ENCODE peak calls at places on chromosomes 4 and X, in six cellular contexts. X, U, P, A, N and K are unnamed samples.

GRCh38 chrX:132435222-132435621 is 53.6 kb downstream of the MBNL3 start:
- DNase-seq in X (no peak), U (no peak), P (no peak), A (no peak), N (no peak), K (no peak)

GRCh38 chr4:25484243-25484721 is 107.2 kb downstream of the ANAPC4 start:
- DNase-seq in X (no peak), U (no peak), P (no peak), A (no peak), N (no peak), K (peak)

GRCh38 chr4:44791842-44792241 is 65.5 kb upstream of the GNPDA2 start:
- DNase-seq in X (no peak), U (no peak), P (no peak), A (no peak), N (no peak), K (no peak)

GRCh38 chrX:20515841-20516461 is 249.2 kb upstream of the RPS6KA3 start:
- DNase-seq in X (no peak), U (peak), P (no peak), A (no peak), N (peak), K (peak)

GRCh38 chr4:16192631-16193483 is 33.4 kb downstream of the TAPT1 start:
- DNase-seq in X (no peak), U (no peak), P (no peak), A (no peak), N (no peak), K (no peak)

GRCh38 chr4:42331914-42332368 is 65.3 kb upstream of the SHISA3 start:
- DNase-seq in X (peak), U (peak), P (no peak), A (no peak), N (peak), K (peak)

GRCh38 chr4:85151786-85152185 is 185.3 kb upstream of the WDFY3 start:
- DNase-seq in X (no peak), U (no peak), P (no peak), A (no peak), N (no peak), K (no peak)

GRCh38 chr4:87465739-87466366 is 43.5 kb downstream of the NUDT9 start:
- DNase-seq in X (no peak), U (peak), P (no peak), A (no peak), N (peak), K (peak)

GRCh38 chr4:8191136-8191747 is 7.8 kb upstream of the SH3TC1 start:
- DNase-seq in X (peak), U (peak), P (peak), A (peak), N (no peak), K (no peak)

GRCh38 chr4:158182736-158183135 is 9.9 kb upstream of the GASK1B start:
- DNase-seq in X (no peak), U (no peak), P (no peak), A (no peak), N (no peak), K (no peak)

GRCh38 chr4:205097-205756 is 80.9 kb downstream of the ZNF718 start:
- DNase-seq in X (no peak), U (no peak), P (no peak), A (no peak), N (no peak), K (no peak)

GRCh38 chr4:108345862-108346530 is 177.3 kb upstream of the LEF1 start:
- DNase-seq in X (no peak), U (no peak), P (no peak), A (no peak), N (no peak), K (no peak)

GRCh38 chrX:133685806-133686205 is 270.5 kb upstream of the GPC4 start:
- DNase-seq in X (no peak), U (no peak), P (no peak), A (no peak), N (no peak), K (no peak)

GRCh38 chrX:154505726-154506125 is 10.3 kb downstream of the FAM3A start:
- DNase-seq in X (no peak), U (no peak), P (no peak), A (no peak), N (no peak), K (no peak)

GRCh38 chr4:37873383-37873782 is 17.5 kb upstream of the TBC1D1 start:
- DNase-seq in X (no peak), U (no peak), P (no peak), A (no peak), N (peak), K (peak)

GRCh38 chr4:121360496-121360895 is 20.3 kb downstream of the QRFPR start:
- DNase-seq in X (no peak), U (no peak), P (no peak), A (no peak), N (no peak), K (no peak)

GRCh38 chrX:69152398-69152797 is 12.9 kb downstream of the PJA1 start:
- DNase-seq in X (no peak), U (no peak), P (no peak), A (peak), N (no peak), K (no peak)

GRCh38 chrX:19386679-19387078 is 43.0 kb downstream of the PDHA1 start:
- DNase-seq in X (no peak), U (no peak), P (no peak), A (no peak), N (no peak), K (no peak)

GRCh38 chr4:26619784-26620183 is 35.9 kb downstream of the TBC1D19 start:
- DNase-seq in X (no peak), U (no peak), P (no peak), A (no peak), N (no peak), K (peak)

GRCh38 chrX:103063918-103064434 is at the start of gene BEX1:
- DNase-seq in X (no peak), U (no peak), P (no peak), A (peak), N (no peak), K (no peak)

GRCh38 chrX:110242371-110242770 is 75.5 kb downstream of the AMMECR1 start:
- DNase-seq in X (no peak), U (no peak), P (no peak), A (no peak), N (no peak), K (no peak)

GRCh38 chr4:25908491-25908901 is 5.5 kb upstream of the SMIM20 start:
- DNase-seq in X (no peak), U (peak), P (no peak), A (no peak), N (peak), K (peak)

GRCh38 chr4:134470544-134470943 is 269.0 kb upstream of the PABPC4L start:
- DNase-seq in X (no peak), U (no peak), P (no peak), A (no peak), N (no peak), K (no peak)

GRCh38 chr4:105145913-105146285 is 777 bp upstream of the TET2 start:
- DNase-seq in X (no peak), U (no peak), P (peak), A (peak), N (no peak), K (no peak)

GRCh38 chrX:71366674-71367256 is 608 bp downstream of the TAF1 start:
- DNase-seq in X (no peak), U (no peak), P (no peak), A (peak), N (peak), K (no peak)

GRCh38 chr4:19678763-19679162 is 572.9 kb upstream of the SLIT2 start:
- DNase-seq in X (no peak), U (no peak), P (no peak), A (no peak), N (no peak), K (no peak)

GRCh38 chrX:21375795-21376069 is 1.5 kb downstream of the CNKSR2 start:
- DNase-seq in X (no peak), U (no peak), P (no peak), A (no peak), N (peak), K (no peak)

GRCh38 chrX:10395179-10395578 is 225.2 kb downstream of the MID1 start:
- DNase-seq in X (no peak), U (no peak), P (no peak), A (no peak), N (no peak), K (no peak)

GRCh38 chr4:30863031-30863430 is 142.9 kb downstream of the PCDH7 start:
- DNase-seq in X (no peak), U (no peak), P (no peak), A (no peak), N (no peak), K (no peak)

GRCh38 chr4:5361968-5362367 is 310.7 kb downstream of the STK32B start:
- DNase-seq in X (no peak), U (no peak), P (no peak), A (no peak), N (no peak), K (no peak)

GRCh38 chr4:123825596-123826291 is 429.1 kb downstream of the SPRY1 start:
- DNase-seq in X (no peak), U (no peak), P (no peak), A (no peak), N (no peak), K (no peak)

GRCh38 chrX:55340896-55341433 is 76.2 kb upstream of the PAGE3 start:
- DNase-seq in X (no peak), U (no peak), P (no peak), A (no peak), N (no peak), K (no peak)

DNA sequence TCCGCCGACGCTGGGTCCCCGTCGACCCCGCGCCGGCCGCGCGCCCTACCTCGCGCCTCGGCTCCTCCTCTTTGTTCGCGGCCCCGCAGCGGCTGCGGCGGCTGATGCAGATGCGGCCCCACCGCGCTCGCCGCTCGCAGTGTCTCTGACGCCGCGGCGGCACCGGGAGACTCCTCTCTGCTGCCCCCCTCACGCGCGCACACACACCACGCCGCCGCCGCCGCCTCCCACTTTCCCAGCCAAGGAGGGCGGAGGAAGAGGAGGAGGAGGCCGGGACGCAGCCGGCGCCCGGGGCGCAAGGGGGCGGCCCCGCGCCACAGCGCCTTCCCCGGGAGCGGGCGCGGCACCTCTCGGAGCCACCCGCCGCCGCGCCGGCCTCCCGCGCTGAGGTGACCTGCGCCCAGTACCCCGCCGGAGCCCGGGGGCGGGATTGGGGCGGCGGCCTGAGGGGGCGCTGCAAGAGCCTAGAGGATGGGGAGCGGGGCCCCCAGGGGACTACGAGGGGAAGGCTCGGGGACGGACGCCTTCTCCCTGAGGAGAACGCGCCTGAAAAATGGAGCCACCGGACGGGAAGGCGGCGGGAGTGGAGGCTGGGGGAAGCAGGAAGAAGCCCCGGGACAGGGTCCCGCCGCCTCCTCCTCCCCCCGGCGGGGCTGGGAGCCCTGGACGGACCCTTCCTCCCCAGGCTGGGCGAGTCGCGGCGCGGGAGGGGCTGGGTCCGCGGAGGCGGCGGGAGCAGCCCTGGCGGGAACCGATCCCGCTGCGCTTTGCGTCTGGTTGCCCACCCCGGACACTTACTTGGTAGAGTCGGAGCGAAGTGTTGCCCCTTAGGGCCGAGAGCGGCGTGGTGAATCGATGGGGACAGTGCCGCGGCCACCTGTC is at the start of gene SH3RF1:
- DNase-seq in X (peak), U (no peak), P (peak), A (peak), N (peak), K (no peak)
- TF ChIP-seq CTCF in X (peak), U (no peak), P (peak), A (peak), N (peak), K (no peak)

DNA sequence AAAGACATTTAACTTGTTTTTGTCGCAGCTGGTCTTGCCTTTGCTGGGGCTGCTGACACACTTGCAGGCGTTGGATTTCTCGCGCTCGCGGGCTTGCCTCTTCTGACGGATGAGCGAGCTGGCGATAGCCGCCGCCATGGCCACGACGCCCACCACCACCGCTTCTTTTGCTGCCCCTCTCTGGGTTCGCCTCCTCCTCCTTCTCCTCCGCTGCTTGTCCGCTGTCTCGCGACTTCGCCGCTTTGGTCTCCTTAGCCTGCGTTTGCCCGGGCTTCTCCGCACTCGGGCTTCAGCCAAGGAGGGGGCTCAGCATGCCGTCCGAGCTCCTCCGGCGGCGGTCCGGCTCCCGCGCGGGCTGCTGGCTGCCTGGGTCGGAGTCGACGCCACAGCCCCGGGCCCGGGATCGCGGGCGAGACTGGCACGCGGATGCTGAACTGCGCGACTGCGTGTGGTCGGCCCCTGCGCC is 618 bp downstream of the FGF13 start:
- DNase-seq in X (no peak), U (no peak), P (no peak), A (peak), N (no peak), K (no peak)
- H3K4me3 ChIP-seq in X (peak), U (no peak), P (peak), A (no peak), N (peak), K (peak)

GRCh38 chrX:107714196-107714811 is 61.3 kb downstream of the TSC22D3 start:
- DNase-seq in X (no peak), U (no peak), P (no peak), A (peak), N (no peak), K (no peak)
- TF ChIP-seq CTCF in X (peak), U (no peak), P (no peak), A (no peak), N (no peak), K (peak)

DNA sequence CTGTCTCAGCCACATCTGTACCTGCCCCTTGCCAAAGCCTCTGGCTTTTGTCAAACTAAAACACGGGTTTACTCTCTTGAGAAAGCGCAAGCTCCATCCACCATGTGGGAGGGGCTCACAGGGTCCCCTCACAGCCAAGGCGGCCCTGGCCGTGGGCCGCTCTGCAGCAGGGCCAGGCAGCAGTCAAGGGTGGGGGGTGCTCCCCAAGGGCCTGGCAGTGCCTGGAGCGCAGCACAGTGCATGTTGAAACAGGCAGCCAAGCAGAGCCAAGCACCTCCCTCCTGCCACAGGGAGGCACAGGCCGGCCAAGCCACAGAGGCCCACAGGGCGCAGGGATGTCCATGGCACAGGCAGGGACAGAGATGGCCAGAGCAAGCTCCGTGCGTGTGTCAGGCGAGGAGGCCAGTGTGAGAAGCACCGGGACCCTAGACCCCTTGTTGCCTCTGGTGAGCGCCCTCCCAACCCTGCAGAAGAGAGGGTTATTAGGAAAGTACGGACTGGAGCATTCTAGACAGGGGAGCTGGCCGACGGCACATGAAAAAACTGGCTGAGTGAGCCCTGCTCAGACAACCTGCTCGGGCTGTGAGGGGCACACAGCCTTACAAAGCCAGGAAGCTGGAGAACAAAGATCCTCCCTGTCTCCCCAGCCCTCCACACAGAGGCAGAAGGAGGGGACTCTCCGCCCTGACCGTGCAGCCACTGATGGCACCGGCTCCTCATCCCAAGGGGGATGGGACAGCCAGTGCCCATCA is 39.0 kb downstream of the FAM53A start:
- DNase-seq in X (no peak), U (no peak), P (no peak), A (no peak), N (no peak), K (no peak)
- H3K4me3 ChIP-seq in X (no peak), U (no peak), P (no peak), A (no peak), N (no peak), K (no peak)

DNA sequence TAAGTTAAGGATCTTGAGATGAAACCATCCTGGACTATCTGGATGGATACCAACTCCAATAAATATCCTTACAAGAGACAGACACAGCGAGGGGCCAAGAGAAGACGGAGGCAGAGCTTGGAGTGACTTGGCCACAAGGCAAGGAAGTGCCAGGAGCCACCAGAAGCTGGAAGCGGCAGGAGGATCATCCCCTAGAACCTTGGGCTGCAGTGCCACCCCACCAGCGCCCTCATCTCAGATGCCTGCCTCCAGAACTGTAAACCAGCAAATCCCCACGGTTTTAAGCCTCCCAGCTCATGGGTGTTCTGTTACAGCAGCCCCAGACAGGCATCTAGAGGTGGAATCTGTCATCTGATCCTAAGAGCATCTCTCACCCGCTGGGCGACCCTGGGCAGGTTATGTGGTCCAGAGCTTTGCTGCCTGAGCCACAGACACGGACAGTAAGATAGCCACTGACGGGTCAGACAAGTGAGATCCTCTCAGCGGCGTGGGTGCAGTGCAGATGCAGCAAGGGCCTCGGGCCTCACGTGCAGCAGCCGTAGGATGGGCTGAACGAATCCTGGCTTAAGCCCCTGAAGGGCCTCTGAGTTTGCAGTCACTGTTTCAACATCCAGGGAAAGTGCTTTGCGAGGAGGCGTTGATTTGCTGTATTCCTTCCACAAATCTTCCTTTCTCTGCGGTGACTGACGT is 25.1 kb upstream of the MXD4 start:
- DNase-seq in X (peak), U (no peak), P (no peak), A (no peak), N (no peak), K (no peak)
- TF ChIP-seq CTCF in X (no peak), U (no peak), P (no peak), A (no peak), N (no peak), K (no peak)

DNA sequence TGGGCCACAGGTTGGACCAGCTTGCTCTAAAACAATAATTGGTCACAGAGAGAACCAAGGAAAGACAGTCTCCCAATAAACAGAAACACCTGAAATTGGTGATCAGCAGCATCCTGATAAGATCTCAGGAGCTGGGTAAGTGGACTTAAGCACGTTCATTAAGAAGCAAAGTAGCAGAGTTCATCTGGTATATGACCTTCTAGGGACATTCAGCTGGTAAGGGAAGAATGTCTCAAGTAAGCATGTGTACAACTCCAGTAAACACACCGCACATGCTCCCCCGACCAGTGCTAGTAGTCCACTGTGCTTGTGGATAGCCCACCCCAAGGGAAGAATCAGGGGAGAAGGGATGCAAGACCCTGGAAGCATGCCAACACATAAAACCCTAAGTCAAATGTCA is 216.9 kb downstream of the EPHA5 start:
- DNase-seq in X (no peak), U (no peak), P (no peak), A (no peak), N (no peak), K (no peak)
- H3K4me3 ChIP-seq in X (no peak), U (no peak), P (no peak), A (no peak), N (no peak), K (no peak)

DNA sequence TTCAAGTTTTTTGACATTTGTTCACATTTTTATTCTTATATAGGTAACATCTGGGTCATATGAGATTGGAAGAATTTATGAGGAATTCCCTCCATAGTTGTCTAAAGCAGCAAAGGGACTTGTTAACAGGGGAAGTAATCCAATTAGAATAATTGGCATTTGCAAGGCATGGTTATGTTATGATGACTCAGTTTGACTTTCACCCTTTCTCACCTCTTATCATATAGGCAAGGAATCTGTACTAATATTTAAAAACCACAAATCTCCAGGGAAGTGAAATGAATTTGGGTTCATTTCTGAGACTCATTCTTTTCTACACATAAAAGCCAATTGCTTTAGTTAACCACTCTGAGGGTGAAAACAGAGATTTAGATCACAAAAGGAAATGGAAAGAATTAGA is 281.5 kb upstream of the DKK2 start:
- DNase-seq in X (no peak), U (no peak), P (no peak), A (no peak), N (no peak), K (no peak)
- TF ChIP-seq CTCF in X (no peak), U (no peak), P (no peak), A (no peak), N (no peak), K (no peak)

GRCh38 chr4:1288786-1289185 is 905 bp upstream of the MAEA start:
- DNase-seq in X (no peak), U (no peak), P (no peak), A (no peak), N (no peak), K (no peak)
- H3K4me3 ChIP-seq in X (peak), U (peak), P (no peak), A (peak), N (peak), K (peak)